ENCODE peak calls at places on chromosomes 6 and 20, in five cellular contexts. V is IMR-90, L is neuronal stem cell, O is mesenchymal stem cell, A is H1. T is an unnamed sample.

GRCh38 chr6:11785953-11786579 is 7.5 kb upstream of the ADTRP start:
- DNase-seq in A (no peak), V (no peak), L (no peak), O (no peak), T (peak; percentile 38)

GRCh38 chr20:64090165-64090564 is 6.0 kb upstream of the LKAAEAR1 start:
- DNase-seq in A (no peak), V (no peak), L (no peak), O (no peak), T (no peak)

GRCh38 chr6:168192195-168192900 is 113.3 kb upstream of the FRMD1 start:
- DNase-seq in O (no peak), V (no peak), L (no peak), A (peak; percentile 17), T (no peak)

GRCh38 chr6:17214106-17214505 is 67.1 kb upstream of the RBM24 start:
- DNase-seq in O (no peak), A (no peak), V (no peak), L (no peak), T (no peak)

GRCh38 chr6:87213364-87213763 is 58.0 kb downstream of the ZNF292 start:
- DNase-seq in V (no peak), A (no peak), L (no peak), O (no peak), T (peak; percentile 87)

GRCh38 chr20:51738877-51739447 is 29.2 kb downstream of the ATP9A start:
- DNase-seq in O (no peak), A (no peak), L (no peak), V (no peak), T (no peak)

GRCh38 chr6:139597781-139598368 is 223.4 kb upstream of the CITED2 start:
- DNase-seq in L (no peak), A (no peak), V (peak; percentile 98), O (peak; percentile 88), T (peak; percentile 85)

GRCh38 chr20:46031701-46032254 is 2.8 kb downstream of the SLC12A5 start:
- DNase-seq in O (no peak), V (no peak), L (no peak), A (peak; percentile 81), T (peak; percentile 45)

GRCh38 chr20:57024849-57025248 is 241.6 kb downstream of the BMP7 start:
- DNase-seq in V (no peak), L (no peak), A (no peak), O (peak; percentile 37), T (no peak)

GRCh38 chr6:30508890-30509736 is 19.8 kb downstream of the HLA-E start:
- DNase-seq in O (peak; percentile 49), V (peak; percentile 51), L (no peak), A (no peak), T (no peak)

GRCh38 chr20:24948939-24949679 is at the start of gene CST7:
- DNase-seq in A (no peak), V (no peak), O (no peak), L (no peak), T (no peak)

GRCh38 chr6:13303668-13304017 is 24.7 kb downstream of the TBC1D7 start:
- DNase-seq in V (peak; percentile 81), O (peak; percentile 87), L (no peak), A (peak; percentile 24), T (no peak)

GRCh38 chr6:20572940-20573339 is 38.7 kb downstream of the CDKAL1 start:
- DNase-seq in V (peak; percentile 63), L (no peak), O (peak; percentile 68), A (no peak), T (no peak)

GRCh38 chr20:34720266-34720665 is 16.1 kb downstream of the TP53INP2 start:
- DNase-seq in O (no peak), V (peak; percentile 26), L (no peak), A (no peak), T (no peak)

GRCh38 chr6:127518710-127519468 is at the start of gene MTCL3:
- DNase-seq in V (peak; percentile 63), A (peak; percentile 83), O (peak; percentile 54), L (peak; percentile 72), T (no peak)

GRCh38 chr6:136103101-136103688 is 146.9 kb downstream of the MTFR2 start:
- DNase-seq in O (peak; percentile 88), A (no peak), V (peak; percentile 51), L (no peak), T (no peak)

GRCh38 chr6:37362101-37362823 is 8.5 kb downstream of the RNF8 start:
- DNase-seq in L (no peak), V (no peak), O (no peak), A (no peak), T (no peak)

GRCh38 chr6:75204959-75205775 is 686 bp downstream of the COL12A1 start:
- DNase-seq in O (peak; percentile 80), L (peak; percentile 38), V (peak; percentile 82), A (peak; percentile 74), T (peak; percentile 64)

GRCh38 chr6:159989471-159989870 is 20.6 kb downstream of the IGF2R start:
- DNase-seq in L (no peak), A (no peak), O (no peak), V (no peak), T (no peak)

GRCh38 chr6:126743051-126743450 is 375.4 kb upstream of the RSPO3 start:
- DNase-seq in L (no peak), O (no peak), A (no peak), V (no peak), T (no peak)

GRCh38 chr6:116370717-116371383 is at the start of gene DSE:
- DNase-seq in V (peak; percentile 86), L (peak; percentile 73), O (peak; percentile 87), A (peak; percentile 90), T (peak; percentile 52)
- H4K91ac ChIP-seq in V (peak within 1 kb of the TSS; percentile 88), L (peak within 1 kb of the TSS; percentile 24), O (peak within 1 kb of the TSS; percentile 94), A (peak within 1 kb of the TSS; percentile 27), T (peak within 1 kb of the TSS; percentile 76)

DNA sequence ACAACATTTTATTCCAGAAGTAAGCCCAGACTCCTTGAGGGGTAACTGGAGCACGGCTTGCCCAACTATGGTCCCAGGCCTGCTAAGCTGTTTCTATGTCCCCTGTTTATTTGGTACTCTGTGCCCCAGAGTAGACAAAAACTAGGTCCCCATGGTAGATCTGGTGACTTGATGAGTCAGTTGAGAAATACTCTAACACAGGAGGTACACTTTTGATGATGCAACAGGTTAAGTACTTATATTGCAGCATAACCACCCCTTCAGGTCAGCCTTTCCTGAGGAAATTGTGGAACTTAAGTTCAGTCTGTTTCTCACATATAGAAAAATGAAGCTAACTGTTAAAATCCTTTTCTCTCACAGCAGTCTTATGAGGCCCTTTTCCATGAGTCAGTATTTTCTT is 19.6 kb downstream of the TTPAL start:
- DNase-seq in O (peak; percentile 94), A (no peak), V (peak; percentile 87), L (no peak), T (no peak)
- H3K4me3 ChIP-seq in O (no peak overlapping the region), A (no peak overlapping the region), V (no peak overlapping the region), L (no peak overlapping the region), T (no peak overlapping the region)

DNA sequence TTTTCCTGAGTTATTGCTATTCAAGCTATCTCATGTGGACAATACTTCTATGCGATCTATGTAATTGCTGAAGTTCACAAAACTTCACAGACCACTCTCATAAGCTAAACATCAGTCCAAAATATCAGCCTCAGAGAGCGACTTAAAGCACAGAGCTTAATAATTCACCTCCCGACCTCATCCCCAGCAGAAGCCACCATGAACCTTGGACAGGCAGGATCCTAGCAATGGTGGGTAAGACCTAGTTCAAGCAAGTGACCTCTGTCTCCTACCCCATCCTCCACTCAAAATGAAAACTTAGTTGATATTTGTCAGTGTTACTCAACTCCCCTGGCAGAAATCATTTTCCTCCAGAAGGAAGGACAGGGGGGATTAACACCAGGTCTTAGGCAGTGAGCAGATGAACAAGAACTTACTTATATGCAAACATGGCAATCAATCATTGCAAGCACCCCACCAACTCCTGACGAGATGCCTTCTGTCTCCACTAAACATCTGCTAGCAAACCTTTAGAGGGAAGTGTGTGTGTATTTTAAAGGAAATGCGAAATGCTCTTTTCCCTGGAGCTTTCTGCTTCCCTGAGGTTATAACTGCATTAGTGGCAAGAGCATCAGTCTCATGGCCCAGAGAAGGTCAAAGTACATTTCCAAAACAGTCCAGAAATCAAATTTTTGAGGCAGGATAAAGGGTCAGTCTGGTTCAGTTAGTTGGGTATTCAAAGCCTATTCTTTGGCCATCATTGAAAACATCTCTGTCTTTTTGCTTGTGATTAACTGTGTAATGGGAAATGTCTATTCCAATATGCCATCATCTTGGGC is 90.0 kb downstream of the SLC22A23 start:
- DNase-seq in O (no peak), L (no peak), A (no peak), V (no peak), T (no peak)
- H3K23ac ChIP-seq in O (no peak overlapping the region), L (no peak overlapping the region), A (no peak overlapping the region), V (no peak overlapping the region), T (no peak overlapping the region)

DNA sequence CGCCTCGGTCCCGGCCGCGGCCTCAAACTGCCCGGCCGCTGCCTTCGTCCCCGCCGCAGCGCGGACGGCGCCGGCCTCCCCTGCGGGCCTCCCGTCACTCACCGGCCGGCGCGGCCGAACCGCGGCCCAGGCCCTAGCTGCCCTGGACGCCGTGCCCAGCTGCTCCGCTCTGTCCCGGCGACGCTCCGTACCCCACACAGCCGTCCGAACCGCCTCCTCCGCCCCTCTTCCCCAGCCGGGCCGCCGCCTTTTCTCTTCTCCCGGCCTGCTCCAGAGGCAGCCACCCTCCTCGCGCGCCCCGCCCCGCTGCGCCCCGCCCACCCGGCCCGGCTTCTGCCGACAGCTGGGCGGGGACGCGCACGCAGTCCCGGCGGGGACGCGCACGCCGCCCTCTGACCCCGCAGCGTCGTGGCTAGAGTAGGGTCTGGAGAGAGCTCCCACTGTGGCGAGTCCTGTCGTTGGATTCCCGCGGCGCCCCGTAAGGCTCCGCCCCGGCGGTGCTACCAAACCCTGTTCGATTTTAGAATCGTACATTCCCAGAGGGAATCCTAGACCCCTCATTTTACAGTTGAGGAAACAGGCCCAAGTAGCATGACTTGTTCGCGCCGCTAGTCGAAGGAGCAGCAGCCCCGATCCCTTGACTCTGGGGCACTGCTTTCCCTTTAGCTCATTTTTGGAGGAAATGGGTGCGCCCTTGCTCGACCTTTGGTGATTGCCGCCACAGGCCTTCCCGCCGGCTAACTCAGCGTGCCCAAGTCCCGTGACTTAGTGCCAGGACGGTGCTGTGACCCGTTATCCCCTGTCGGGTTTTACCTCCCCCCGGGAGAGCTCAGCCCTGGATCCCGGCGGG is at the start of gene FBXO30:
- DNase-seq in A (peak; percentile 92), V (peak; percentile 80), O (peak; percentile 91), L (peak; percentile 90), T (peak; percentile 90)
- H4K91ac ChIP-seq in A (peak within 1 kb of the TSS; percentile 89), V (peak within 1 kb of the TSS; percentile 90), O (peak within 1 kb of the TSS; percentile 98), L (no peak within 1 kb of the TSS), T (peak within 1 kb of the TSS; percentile 92)

GRCh38 chr6:51855310-51856082 is 231.9 kb downstream of the PKHD1 start:
- DNase-seq in O (peak; percentile 29), L (peak; percentile 67), A (no peak), V (peak; percentile 67), T (peak; percentile 93)

GRCh38 chr6:51854876-51855275 is 232.5 kb downstream of the PKHD1 start:
- DNase-seq in O (no peak), A (peak; percentile 48), L (no peak), V (no peak), T (no peak)

GRCh38 chr6:51856508-51856907 is 230.9 kb downstream of the PKHD1 start:
- DNase-seq in L (no peak), O (no peak), V (no peak), A (no peak), T (no peak)

GRCh38 chr6:51857134-51857533 is 230.3 kb downstream of the PKHD1 start:
- DNase-seq in O (no peak), V (no peak), L (no peak), A (no peak), T (no peak)

GRCh38 chr6:51854347-51854746 is 233.1 kb downstream of the PKHD1 start:
- DNase-seq in V (no peak), O (no peak), L (no peak), A (no peak), T (no peak)
- H3K4me3 ChIP-seq in V (no peak overlapping the region), O (no peak overlapping the region), L (no peak overlapping the region), A (no peak overlapping the region), T (no peak overlapping the region)